ENCODE peak calls at places on chromosomes 13 and 19, in eight cellular contexts. Q, G, L, M, R, S, U and X are unnamed samples.

GRCh38 chr19:46659151-46660007 is 1.6 kb downstream of the DACT3 start:
- DNase-seq in Q (peak; percentile 65), M (no peak), R (no peak), G (no peak), U (peak; percentile 36), L (no peak), S (no peak), X (no peak)

GRCh38 chr13:28355046-28355821 is 139.7 kb downstream of the FLT1 start:
- DNase-seq in G (no peak), M (no peak), U (no peak), L (no peak), R (no peak), S (no peak), Q (no peak), X (no peak)

GRCh38 chr19:49056101-49056901 is 1.2 kb downstream of the CGB7 start:
- DNase-seq in R (peak; percentile 89), U (peak; percentile 72), G (peak; percentile 55), S (no peak), Q (peak; percentile 50), L (peak; percentile 28), M (peak; percentile 52), X (peak; percentile 37)

GRCh38 chr13:108573455-108573854 is 56.0 kb upstream of the MYO16 start:
- DNase-seq in S (no peak), G (no peak), U (no peak), M (no peak), L (no peak), R (no peak), Q (no peak), X (no peak)

GRCh38 chr13:112875627-112876026 is 93.4 kb upstream of the MCF2L start:
- DNase-seq in R (no peak), L (no peak), U (peak; percentile 15), Q (no peak), S (no peak), M (no peak), G (peak; percentile 0), X (no peak)

GRCh38 chr13:67238277-67238859 is 8.2 kb upstream of the PCDH9 start:
- DNase-seq in U (no peak), L (peak; percentile 36), Q (no peak), G (no peak), S (no peak), M (peak; percentile 63), R (peak; percentile 15), X (peak; percentile 62)

GRCh38 chr13:43269037-43269476 is 245.7 kb downstream of the DNAJC15 start:
- DNase-seq in Q (peak; percentile 29), M (peak; percentile 90), G (no peak), S (no peak), U (no peak), R (no peak), L (peak; percentile 98), X (peak; percentile 96)

GRCh38 chr13:46553886-46554855 is 1.2 kb downstream of the LRCH1 start:
- DNase-seq in U (peak; percentile 70), R (peak; percentile 75), G (peak; percentile 69), M (peak; percentile 78), S (peak; percentile 87), L (peak; percentile 95), Q (peak; percentile 67), X (peak; percentile 90)

GRCh38 chr19:46211201-46211881 is 18.2 kb upstream of the IGFL1 start:
- DNase-seq in G (no peak), Q (no peak), R (no peak), U (no peak), S (no peak), M (peak; percentile 91), L (no peak), X (no peak)

GRCh38 chr13:36089130-36089529 is 42.1 kb downstream of the DCLK1 start:
- DNase-seq in U (no peak), Q (no peak), G (no peak), S (no peak), M (no peak), L (no peak), R (no peak), X (peak; percentile 16)

GRCh38 chr13:36088463-36088862 is 42.7 kb downstream of the DCLK1 start:
- DNase-seq in L (no peak), R (no peak), S (no peak), M (no peak), U (no peak), Q (no peak), G (no peak), X (no peak)

GRCh38 chr13:36088001-36088400 is 43.2 kb downstream of the DCLK1 start:
- DNase-seq in G (no peak), R (no peak), Q (no peak), S (no peak), M (peak; percentile 20), L (no peak), U (no peak), X (no peak)

GRCh38 chr13:36084131-36084530 is 47.1 kb downstream of the DCLK1 start:
- DNase-seq in S (no peak), M (no peak), L (no peak), G (no peak), Q (no peak), R (no peak), U (no peak), X (no peak)

GRCh38 chr13:36086117-36086516 is 45.1 kb downstream of the DCLK1 start:
- DNase-seq in R (no peak), U (no peak), S (no peak), Q (no peak), G (no peak), M (no peak), L (no peak), X (no peak)
- TF ChIP-seq CTCF in R (no peak), U (no peak), S (peak; percentile 7), Q (no peak), G (no peak), M (no peak), L (no peak), X (no peak)

DNA sequence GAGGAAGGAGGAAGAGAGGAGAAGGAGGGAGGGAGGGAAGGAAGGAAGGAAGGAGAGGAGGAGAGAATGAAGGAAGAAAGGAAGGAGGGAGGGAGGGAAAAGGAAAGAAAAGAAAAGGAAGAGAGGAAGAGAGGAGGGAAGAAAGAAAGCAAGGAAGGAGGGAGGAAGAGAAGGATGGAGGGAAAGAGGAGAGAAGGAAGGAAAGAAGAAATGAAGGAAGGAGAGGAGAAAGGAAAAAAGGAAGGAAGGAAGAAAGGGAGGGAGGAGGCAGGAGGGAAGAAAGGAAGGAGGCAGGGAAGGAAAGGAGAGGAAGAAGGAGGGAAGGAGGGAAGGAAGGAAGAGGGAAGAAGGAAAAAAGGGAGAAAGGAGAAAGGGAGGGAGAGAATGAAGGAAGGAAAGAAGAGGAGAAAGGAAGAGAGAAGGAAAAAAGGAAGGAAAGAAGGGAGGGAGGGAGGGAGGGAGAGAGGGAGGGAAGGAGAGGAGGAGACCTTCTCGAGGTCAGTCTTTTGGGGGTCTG is 13.4 kb upstream of the CASP14 start:
- DNase-seq in U (no peak), Q (no peak), G (no peak), R (no peak), M (no peak), L (no peak), S (no peak), X (no peak)
- TF ChIP-seq CTCF in U (no peak), Q (no peak), G (no peak), R (no peak), M (no peak), L (no peak), S (no peak), X (no peak)

DNA sequence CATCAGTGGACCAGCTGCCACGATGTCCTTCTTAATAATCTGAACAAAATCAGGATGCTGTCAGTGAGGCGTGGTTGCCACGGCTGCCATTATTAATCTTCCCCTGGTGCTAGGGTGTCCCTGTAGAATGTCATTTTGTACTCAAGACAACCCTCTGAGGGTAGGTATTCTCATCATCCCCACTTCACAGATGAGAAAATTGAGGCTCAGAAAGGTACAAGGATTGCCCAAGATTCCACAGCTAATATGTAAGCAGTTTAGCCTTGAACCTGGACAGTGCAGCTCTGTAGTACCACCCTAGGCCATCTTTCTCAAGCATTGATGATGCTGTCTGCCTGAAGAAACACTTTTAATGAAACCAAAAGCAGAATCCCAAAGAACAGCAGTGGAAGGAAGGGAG is 8.1 kb downstream of the PPP2R1A start:
- DNase-seq in U (no peak), Q (no peak), G (no peak), M (no peak), R (no peak), S (no peak), L (no peak), X (no peak)
- TF ChIP-seq CTCF in U (no peak), Q (no peak), G (no peak), M (no peak), R (no peak), S (no peak), L (no peak), X (no peak)

DNA sequence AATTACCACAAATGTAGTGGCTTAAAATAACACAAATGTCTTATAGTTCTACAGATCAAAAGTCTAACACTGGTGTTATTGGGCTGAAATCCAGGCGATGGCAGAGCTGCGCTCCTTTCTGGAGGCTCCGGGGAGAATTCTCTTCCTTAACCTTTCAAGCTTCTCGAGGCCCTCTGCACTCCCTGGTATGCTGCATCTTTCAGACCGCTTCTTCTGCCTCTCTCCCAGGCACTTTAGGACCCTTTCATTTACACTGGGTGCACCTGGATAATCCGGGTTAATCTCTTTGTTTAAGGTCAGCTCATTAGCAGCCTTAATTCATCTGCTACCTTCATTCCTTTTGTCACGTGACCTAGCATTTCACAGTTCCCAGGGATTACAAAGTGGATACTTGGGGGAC is 211.3 kb upstream of the RFC3 start:
- DNase-seq in U (no peak), L (no peak), G (no peak), R (no peak), S (no peak), Q (no peak), M (no peak), X (peak; percentile 60)
- TF ChIP-seq CTCF in U (no peak), L (no peak), G (no peak), R (no peak), S (peak; percentile 32), Q (no peak), M (no peak), X (peak; percentile 51)

GRCh38 chr13:31051999-31052398 is 109.7 kb downstream of the HSPH1 start:
- DNase-seq in Q (no peak), R (no peak), L (peak; percentile 8), U (no peak), G (no peak), M (no peak), S (no peak), X (no peak)
- TF ChIP-seq CTCF in Q (no peak), R (no peak), L (no peak), U (no peak), G (no peak), M (peak; percentile 10), S (no peak), X (peak; percentile 28)